ENCODE peak calls at places on chromosomes 12 and 14, in six cellular contexts. U, C, E, Z, X and M are unnamed samples. For H3K36me3, the result is how much of the 10 kb centered on the place peaks cover.

GRCh38 chr12:11929714-11930113 is 141.0 kb upstream of the BCL2L14 start:
- DNase-seq in C (no peak), U (no peak), X (no peak), Z (no peak), E (no peak), M (no peak)

GRCh38 chr12:18747960-18748359 is 10.0 kb downstream of the CAPZA3 start:
- DNase-seq in X (no peak), Z (no peak), C (no peak), U (no peak), E (no peak), M (no peak)

GRCh38 chr12:101696477-101697196 is 803 bp upstream of the CHPT1 start:
- DNase-seq in U (peak), Z (no peak), E (peak), X (no peak), C (peak), M (peak)

GRCh38 chr12:8662592-8662991 is at the start of gene MFAP5:
- DNase-seq in Z (no peak), C (no peak), E (no peak), U (no peak), X (no peak), M (no peak)

GRCh38 chr12:25377475-25378179 is 126.9 kb upstream of the KRAS start:
- DNase-seq in U (no peak), E (no peak), C (no peak), Z (no peak), X (no peak), M (no peak)

GRCh38 chr14:89093083-89093482 is 268.6 kb downstream of the TTC8 start:
- DNase-seq in X (no peak), U (no peak), E (no peak), C (no peak), Z (no peak), M (no peak)

GRCh38 chr12:25585021-25585523 is 32.0 kb upstream of the LMNTD1 start:
- DNase-seq in Z (no peak), E (no peak), C (peak), U (no peak), X (no peak), M (no peak)

GRCh38 chr14:92706386-92706785 is 42.0 kb downstream of the LGMN start:
- DNase-seq in C (no peak), Z (no peak), X (peak), U (no peak), E (no peak), M (no peak)

GRCh38 chr12:72330291-72330690 is 58.1 kb downstream of the TRHDE start:
- DNase-seq in U (no peak), C (peak), E (no peak), Z (no peak), X (no peak), M (no peak)

GRCh38 chr14:93212432-93212831 is 5.4 kb downstream of the UBR7 start:
- DNase-seq in U (no peak), X (no peak), Z (peak), C (no peak), E (no peak), M (no peak)

GRCh38 chr12:81209001-81209400 is 131.1 kb downstream of the ACSS3 start:
- DNase-seq in E (no peak), C (no peak), X (no peak), U (no peak), Z (no peak), M (no peak)

GRCh38 chr14:89425931-89426330 is 8.9 kb upstream of the FOXN3 start:
- DNase-seq in C (no peak), U (no peak), E (no peak), X (peak), Z (peak), M (no peak)

GRCh38 chr12:64088431-64089349 is 133.4 kb downstream of the KICS2 start:
- DNase-seq in E (no peak), C (peak), Z (no peak), U (peak), X (peak), M (peak)

GRCh38 chr12:64912501-64912900 is 88.1 kb downstream of the TBC1D30 start:
- DNase-seq in U (no peak), X (no peak), Z (no peak), C (peak), E (no peak), M (no peak)

GRCh38 chr12:132772551-132772950 is 10.9 kb upstream of the ANKLE2 start:
- DNase-seq in Z (no peak), E (no peak), C (no peak), U (peak), X (no peak), M (no peak)

GRCh38 chr12:48351022-48351708 is 446 bp upstream of the ZNF641 start:
- DNase-seq in E (peak), C (peak), X (no peak), U (peak), Z (no peak), M (peak)

GRCh38 chr12:9721394-9722092 is 11.4 kb downstream of the CLECL1 start:
- DNase-seq in C (no peak), E (no peak), X (no peak), U (no peak), Z (peak), M (no peak)

GRCh38 chr14:32201816-32202467 is at the start of gene RNU6-7:
- DNase-seq in Z (no peak), E (peak), U (no peak), C (peak), X (no peak), M (peak)

GRCh38 chr12:91590991-91591987 is 408.7 kb upstream of the DCN start:
- DNase-seq in E (no peak), Z (no peak), U (no peak), C (no peak), X (no peak), M (no peak)

GRCh38 chr14:33280646-33281045 is 342.0 kb downstream of the NPAS3 start:
- DNase-seq in Z (no peak), U (no peak), X (no peak), E (no peak), C (no peak), M (no peak)

GRCh38 chr14:24578558-24578957 is 2.5 kb upstream of the CTSG start:
- DNase-seq in U (no peak), Z (no peak), X (no peak), E (no peak), C (no peak), M (no peak)

GRCh38 chr12:54216580-54217308 is 28.0 kb upstream of the SMUG1 start:
- DNase-seq in C (peak), Z (no peak), X (no peak), U (peak), E (peak), M (peak)

GRCh38 chr12:62957233-62957953 is 22.4 kb upstream of the PPM1H start:
- DNase-seq in E (no peak), Z (no peak), C (no peak), X (no peak), U (no peak), M (peak)

GRCh38 chr12:52296572-52297215 is 5.4 kb upstream of the KRT81 start:
- DNase-seq in C (no peak), Z (no peak), U (peak), X (peak), E (no peak), M (no peak)

GRCh38 chr12:15520083-15520482 is 197.8 kb downstream of the PTPRO start:
- DNase-seq in U (no peak), E (no peak), Z (no peak), C (no peak), X (no peak), M (no peak)

GRCh38 chr12:31518680-31519227 is 72.2 kb downstream of the DENND5B start:
- DNase-seq in E (no peak), X (peak), C (peak), U (no peak), Z (no peak), M (no peak)

GRCh38 chr14:99441157-99441870 is 39.3 kb downstream of the SETD3 start:
- DNase-seq in U (no peak), X (no peak), E (no peak), C (no peak), Z (no peak), M (peak)
- TF ChIP-seq CTCF in U (no peak), X (no peak), E (no peak), C (no peak), Z (no peak), M (no peak)

DNA sequence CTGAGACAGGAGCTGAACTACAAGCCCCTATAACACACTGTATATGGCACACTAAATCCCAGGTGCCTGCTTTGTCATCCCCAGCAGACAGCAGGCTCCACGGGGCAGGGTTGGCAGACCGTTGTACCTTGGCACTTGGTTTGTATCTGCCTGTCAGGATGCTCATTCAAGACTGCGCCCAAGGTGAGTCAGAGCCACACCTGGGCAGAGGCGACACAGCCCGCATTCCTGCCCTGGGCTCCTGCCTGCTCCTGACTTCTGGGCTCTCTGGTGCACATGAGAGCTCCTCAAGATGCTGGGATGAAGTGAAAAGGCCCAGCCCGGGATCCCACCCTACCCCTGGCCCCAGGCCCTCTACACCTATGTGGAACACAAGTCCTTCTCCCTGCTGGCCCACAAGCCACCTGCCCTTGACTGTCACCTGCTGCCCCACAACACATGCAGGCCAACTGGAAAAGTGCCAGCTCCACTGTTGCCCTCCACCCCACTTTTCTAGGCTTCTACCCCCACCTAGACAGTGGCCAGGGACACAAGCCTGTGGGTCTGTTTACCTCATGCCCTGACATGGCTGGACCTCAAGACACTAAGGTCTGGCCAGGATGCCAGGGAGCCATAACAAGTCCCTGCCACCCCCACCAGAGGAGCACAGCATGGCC is 30.8 kb upstream of the PNMA1 start:
- DNase-seq in X (peak), Z (no peak), E (peak), U (peak), C (no peak), M (no peak)
- H3K36me3 ChIP-seq in X (under half), Z (under half), E (under half), U (under half), C (under half), M (under half)

GRCh38 chr14:105144666-105145380 is 23.8 kb downstream of the JAG2 start:
- DNase-seq in Z (no peak), E (no peak), X (peak), U (no peak), C (no peak), M (no peak)
- TF ChIP-seq CTCF in Z (peak), E (no peak), X (no peak), U (no peak), C (no peak), M (no peak)

GRCh38 chr14:100137173-100137572 is 22.3 kb downstream of the DEGS2 start:
- DNase-seq in X (no peak), Z (no peak), C (no peak), E (no peak), U (no peak), M (no peak)

GRCh38 chr14:100138082-100138787 is 21.2 kb downstream of the DEGS2 start:
- DNase-seq in U (peak), X (no peak), C (no peak), Z (no peak), E (no peak), M (no peak)

GRCh38 chr14:100134591-100134990 is 24.9 kb downstream of the DEGS2 start:
- DNase-seq in C (no peak), U (peak), E (no peak), Z (no peak), X (no peak), M (no peak)

GRCh38 chr14:100135073-100135472 is 24.4 kb downstream of the DEGS2 start:
- DNase-seq in U (no peak), C (no peak), X (no peak), Z (no peak), E (no peak), M (no peak)

DNA sequence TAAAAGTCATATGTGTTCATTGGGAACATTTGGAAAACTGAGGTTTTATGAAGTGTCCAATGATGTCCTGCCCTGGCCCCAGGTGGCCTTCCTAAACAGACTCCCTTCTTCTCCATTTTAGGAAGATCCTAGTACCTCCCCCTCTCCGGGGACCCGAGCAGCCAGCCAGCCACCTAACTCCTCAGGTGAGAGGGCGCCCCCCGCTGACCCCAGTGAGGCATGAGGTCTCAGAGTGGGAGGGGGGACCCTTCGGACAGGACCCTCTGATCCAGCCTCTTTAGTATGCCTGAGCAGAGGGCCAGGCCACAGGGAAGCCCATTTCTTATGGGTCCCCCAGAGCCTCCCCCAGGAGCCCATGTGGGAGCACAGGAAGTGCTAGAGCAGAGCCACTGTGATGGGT is 23.7 kb downstream of the DEGS2 start:
- DNase-seq in Z (no peak), U (no peak), X (no peak), C (no peak), E (no peak), M (no peak)
- H3K36me3 ChIP-seq in Z (under half), U (half or more), X (under half), C (under half), E (half or more), M (under half)